ENCODE peak calls at places on chromosomes 5 and 9, in four cellular contexts. One of them, this sample, is unnamed.

GRCh38 chr5:71938886-71939285 is 168.4 kb upstream of the MAP1B start:
- DNase-seq in transverse colon: peak; percentile 72
- DNase-seq in ovary: no peak
- DNase-seq in GM20000: no peak
- DNase-seq in this sample: no peak

GRCh38 chr5:134906811-134907210 is 1.9 kb downstream of the PCBD2 start:
- DNase-seq in transverse colon: no peak
- DNase-seq in GM20000: no peak
- DNase-seq in ovary: no peak
- DNase-seq in this sample: no peak

GRCh38 chr5:154315756-154316155 is 125.2 kb downstream of the GALNT10 start:
- DNase-seq in ovary: no peak
- DNase-seq in GM20000: no peak
- DNase-seq in transverse colon: no peak
- DNase-seq in this sample: no peak

GRCh38 chr5:73950441-73950873 is 324.5 kb downstream of the ARHGEF28 start:
- DNase-seq in transverse colon: no peak
- DNase-seq in ovary: no peak
- DNase-seq in GM20000: no peak
- DNase-seq in this sample: no peak

GRCh38 chr5:67770431-67771025 is 445.0 kb upstream of the PIK3R1 start:
- DNase-seq in GM20000: no peak
- DNase-seq in ovary: no peak
- DNase-seq in transverse colon: peak; percentile 20
- DNase-seq in this sample: no peak

GRCh38 chr9:120775859-120776258 is 17.4 kb downstream of the FBXW2 start:
- DNase-seq in GM20000: no peak
- DNase-seq in transverse colon: no peak
- DNase-seq in ovary: no peak
- DNase-seq in this sample: no peak

GRCh38 chr5:43157068-43157467 is 35.0 kb upstream of the NIM1K start:
- DNase-seq in GM20000: no peak
- DNase-seq in transverse colon: no peak
- DNase-seq in ovary: no peak
- DNase-seq in this sample: no peak

GRCh38 chr5:74342189-74342588 is 298.3 kb downstream of the ENC1 start:
- DNase-seq in transverse colon: no peak
- DNase-seq in GM20000: no peak
- DNase-seq in ovary: no peak
- DNase-seq in this sample: no peak

GRCh38 chr5:53568868-53569267 is 8.4 kb downstream of the NDUFS4 start:
- DNase-seq in GM20000: no peak
- DNase-seq in ovary: no peak
- DNase-seq in transverse colon: no peak
- DNase-seq in this sample: no peak

GRCh38 chr9:123364241-123364824 is 8.3 kb downstream of the CRB2 start:
- DNase-seq in GM20000: no peak
- DNase-seq in ovary: peak; percentile 70
- DNase-seq in transverse colon: no peak
- DNase-seq in this sample: no peak

GRCh38 chr9:130282000-130282700 is 16.6 kb downstream of the HMCN2 start:
- DNase-seq in ovary: no peak
- DNase-seq in transverse colon: peak; percentile 41
- DNase-seq in GM20000: no peak
- DNase-seq in this sample: no peak

GRCh38 chr5:143536364-143536763 is 132.9 kb upstream of the NR3C1 start:
- DNase-seq in transverse colon: no peak
- DNase-seq in ovary: no peak
- DNase-seq in GM20000: no peak
- DNase-seq in this sample: no peak

GRCh38 chr5:175195698-175196656 is 248.0 kb downstream of the DRD1 start:
- DNase-seq in transverse colon: no peak
- DNase-seq in GM20000: no peak
- DNase-seq in ovary: no peak
- DNase-seq in this sample: no peak

GRCh38 chr5:58235279-58235678 is 224.6 kb downstream of the PLK2 start:
- DNase-seq in transverse colon: no peak
- DNase-seq in ovary: no peak
- DNase-seq in GM20000: no peak
- DNase-seq in this sample: no peak

GRCh38 chr5:160439205-160439600 is 17.5 kb downstream of the PTTG1 start:
- DNase-seq in transverse colon: peak; percentile 94
- DNase-seq in GM20000: peak; percentile 60
- DNase-seq in ovary: peak; percentile 61
- DNase-seq in this sample: peak; percentile 87

DNA sequence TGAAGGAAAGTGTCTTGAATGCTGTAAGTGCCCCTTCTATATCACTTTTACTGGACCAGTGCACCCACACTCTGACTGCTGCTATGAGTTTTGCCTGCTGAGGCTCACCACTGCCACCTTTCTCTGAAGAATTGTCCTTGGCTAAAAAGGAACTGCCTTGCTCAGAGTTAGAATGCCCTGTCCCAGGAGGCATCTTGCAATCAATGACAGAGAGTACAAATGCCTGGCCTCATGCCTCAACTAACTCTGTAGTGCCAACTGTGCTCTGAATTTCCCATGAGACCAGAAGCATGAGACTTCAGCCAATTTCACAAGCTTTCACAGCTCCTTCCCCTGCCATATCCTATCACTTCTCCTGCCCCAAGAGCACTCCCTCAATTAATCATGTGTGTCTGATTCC is 569.7 kb downstream of the ZNF608 start:
- DNase-seq in GM20000: no peak
- DNase-seq in transverse colon: no peak
- DNase-seq in ovary: no peak
- DNase-seq in this sample: peak; percentile 28
- TF ChIP-seq CTCF in GM20000: no peak
- TF ChIP-seq CTCF in transverse colon: no peak
- TF ChIP-seq CTCF in ovary: no peak
- TF ChIP-seq CTCF in this sample: peak; percentile 53

DNA sequence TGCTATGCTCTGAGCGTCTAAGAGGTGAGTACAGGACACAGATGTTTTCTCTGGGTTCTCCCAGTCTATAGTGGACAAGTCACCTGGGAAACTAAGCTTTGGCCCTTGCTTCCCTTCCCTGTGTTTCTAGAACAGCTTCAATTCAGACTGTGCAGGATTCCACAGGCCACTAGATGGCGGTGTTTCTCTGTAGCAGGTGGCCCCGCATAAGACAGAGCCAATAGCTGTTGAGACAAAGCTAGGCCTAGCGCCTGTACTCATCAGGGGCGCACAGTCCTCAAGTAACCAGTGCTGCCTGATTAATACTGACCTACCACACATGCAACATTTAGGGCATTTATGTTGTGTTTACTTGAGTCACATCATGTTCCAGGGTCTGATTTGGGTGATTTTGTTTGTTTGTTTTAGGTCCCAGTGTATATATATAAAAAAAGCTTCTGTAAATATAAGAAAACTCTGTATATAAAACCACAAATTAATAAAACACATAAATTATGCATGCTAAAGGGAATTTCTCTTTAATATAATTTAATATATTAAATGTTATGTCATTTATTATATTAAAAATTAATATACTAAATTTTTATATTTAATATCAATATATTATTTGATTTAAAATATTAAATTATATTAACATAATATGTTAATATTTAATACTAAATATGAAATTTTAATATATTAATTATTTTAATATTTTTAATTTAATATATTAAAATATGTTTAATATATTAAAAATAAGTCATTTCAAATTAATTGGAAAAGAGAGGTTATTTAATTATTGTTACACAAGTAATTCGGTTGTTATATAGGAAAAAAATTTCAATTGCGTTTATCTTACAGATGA is 114.5 kb downstream of the LIFR start:
- DNase-seq in ovary: peak; percentile 87
- DNase-seq in GM20000: peak; percentile 80
- DNase-seq in transverse colon: peak; percentile 85
- DNase-seq in this sample: peak; percentile 82
- TF ChIP-seq CTCF in ovary: peak; percentile 97
- TF ChIP-seq CTCF in GM20000: peak; percentile 96
- TF ChIP-seq CTCF in transverse colon: peak; percentile 88
- TF ChIP-seq CTCF in this sample: peak; percentile 99

DNA sequence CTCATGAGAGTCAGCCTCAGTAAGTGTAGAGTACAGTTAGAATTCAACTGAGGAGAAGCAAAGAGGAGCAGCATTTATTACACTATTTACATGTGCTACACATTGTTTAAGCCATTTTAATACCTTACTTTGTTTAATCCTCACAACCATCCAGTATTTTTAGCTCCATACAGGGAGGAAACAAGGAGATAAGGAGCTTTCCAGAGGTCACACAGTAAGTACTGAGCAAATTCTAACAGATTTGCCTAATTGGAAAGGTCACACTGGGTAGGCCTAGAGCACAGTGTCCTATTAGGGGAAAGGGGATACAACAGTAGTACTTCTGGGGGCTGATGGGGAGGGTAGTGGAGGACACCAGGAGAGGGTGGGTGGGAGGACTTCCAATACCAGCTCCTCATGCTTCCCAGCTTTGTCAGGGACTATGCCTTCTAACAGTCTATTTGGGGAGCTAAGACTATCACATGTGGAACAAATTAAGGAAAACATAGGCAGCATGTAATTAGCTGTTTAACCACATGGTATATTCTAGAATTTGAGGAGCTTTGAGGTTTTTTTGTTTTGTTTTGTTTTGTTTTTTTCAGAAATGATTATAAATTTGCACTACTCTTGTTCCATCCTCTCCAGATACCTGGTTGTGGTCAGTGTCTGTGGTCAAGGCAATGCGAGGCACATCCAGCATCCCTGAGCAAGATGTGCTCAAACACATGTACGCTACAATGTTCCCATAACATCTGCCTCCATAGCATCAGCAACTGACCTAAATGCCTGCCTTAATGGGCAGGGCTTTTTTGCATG is 96.0 kb upstream of the SLC12A2 start:
- DNase-seq in transverse colon: no peak
- DNase-seq in ovary: no peak
- DNase-seq in GM20000: no peak
- DNase-seq in this sample: no peak
- TF ChIP-seq CTCF in transverse colon: no peak
- TF ChIP-seq CTCF in ovary: no peak
- TF ChIP-seq CTCF in GM20000: no peak
- TF ChIP-seq CTCF in this sample: no peak

DNA sequence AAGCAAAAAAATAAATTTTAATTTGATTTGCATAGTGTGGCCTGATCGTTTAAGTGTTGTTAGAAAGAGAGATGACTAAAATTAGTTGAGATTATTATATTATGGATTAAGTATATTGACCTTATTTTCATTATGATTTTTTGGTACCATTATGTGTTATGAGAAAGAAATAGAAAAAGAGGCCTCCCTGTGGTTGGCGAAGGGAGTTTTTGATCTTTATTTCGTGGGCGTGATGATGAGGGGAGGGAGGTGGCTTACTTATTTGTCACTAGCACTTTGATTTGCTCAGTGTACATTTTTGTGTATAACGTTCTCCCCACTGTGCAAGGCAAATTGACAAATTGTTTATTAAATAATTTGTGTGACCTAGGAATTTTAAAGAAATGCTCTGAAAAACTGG is 2.8 kb downstream of the DAPK1 start:
- DNase-seq in GM20000: peak; percentile 61
- DNase-seq in transverse colon: no peak
- DNase-seq in ovary: no peak
- DNase-seq in this sample: no peak
- TF ChIP-seq CTCF in GM20000: no peak
- TF ChIP-seq CTCF in transverse colon: peak; percentile 43
- TF ChIP-seq CTCF in ovary: no peak
- TF ChIP-seq CTCF in this sample: no peak

GRCh38 chr9:80605129-80605528 is 1033.4 kb downstream of the TLE4 start:
- DNase-seq in ovary: no peak
- DNase-seq in GM20000: no peak
- DNase-seq in transverse colon: no peak
- DNase-seq in this sample: no peak
- TF ChIP-seq CTCF in ovary: no peak
- TF ChIP-seq CTCF in GM20000: no peak
- TF ChIP-seq CTCF in transverse colon: peak; percentile 43
- TF ChIP-seq CTCF in this sample: peak; percentile 36

GRCh38 chr5:36875789-36876388 is 680 bp upstream of the NIPBL start:
- DNase-seq in ovary: peak; percentile 76
- DNase-seq in transverse colon: peak; percentile 86
- DNase-seq in GM20000: peak; percentile 83
- DNase-seq in this sample: peak; percentile 84
- TF ChIP-seq CTCF in ovary: peak; percentile 40
- TF ChIP-seq CTCF in transverse colon: peak; percentile 39
- TF ChIP-seq CTCF in GM20000: peak; percentile 46
- TF ChIP-seq CTCF in this sample: peak; percentile 67

GRCh38 chr9:104090578-104090977 is 3.5 kb upstream of the SMC2 start:
- DNase-seq in ovary: no peak
- DNase-seq in GM20000: no peak
- DNase-seq in transverse colon: no peak
- DNase-seq in this sample: no peak

GRCh38 chr9:104091028-104091590 is 3.0 kb upstream of the SMC2 start:
- DNase-seq in transverse colon: no peak
- DNase-seq in ovary: no peak
- DNase-seq in GM20000: no peak
- DNase-seq in this sample: no peak

GRCh38 chr9:104092192-104092591 is 1.9 kb upstream of the SMC2 start:
- DNase-seq in transverse colon: no peak
- DNase-seq in GM20000: no peak
- DNase-seq in ovary: no peak
- DNase-seq in this sample: no peak

GRCh38 chr9:104093162-104093561 is 947 bp upstream of the SMC2 start:
- DNase-seq in ovary: no peak
- DNase-seq in GM20000: no peak
- DNase-seq in transverse colon: no peak
- DNase-seq in this sample: no peak

GRCh38 chr9:104091708-104092107 is 2.4 kb upstream of the SMC2 start:
- DNase-seq in ovary: no peak
- DNase-seq in GM20000: peak; percentile 17
- DNase-seq in transverse colon: peak; percentile 51
- DNase-seq in this sample: no peak
- TF ChIP-seq CTCF in ovary: no peak
- TF ChIP-seq CTCF in GM20000: peak; percentile 31
- TF ChIP-seq CTCF in transverse colon: peak; percentile 27
- TF ChIP-seq CTCF in this sample: peak; percentile 61

This sample was measured in left ventricle myocardium inferior.